ENCODE peak calls at places on chromosomes 3 and 15, in four cellular contexts. C is K562, E is GM12878, G is HepG2. J is an unnamed sample.

GRCh38 chr3:143814358-143814968 is 33.8 kb downstream of the SLC9A9 start:
- DNase-seq in C (no peak), G (no peak), E (no peak), J (no peak)

GRCh38 chr3:150096700-150097587 is 126.2 kb upstream of the PFN2 start:
- DNase-seq in G (no peak), E (no peak), C (no peak), J (no peak)

GRCh38 chr3:195068045-195068444 is 202.9 kb downstream of the XXYLT1 start:
- DNase-seq in C (no peak), G (no peak), E (no peak), J (no peak)

GRCh38 chr3:128033102-128033501 is 19.1 kb upstream of the SEC61A1 start:
- DNase-seq in G (no peak), E (no peak), C (no peak), J (no peak)

GRCh38 chr15:54082836-54083492 is 104.7 kb downstream of the UNC13C start:
- DNase-seq in C (peak; percentile 21), G (peak; percentile 9), E (no peak), J (no peak)

GRCh38 chr3:178246004-178246403 is 290.2 kb upstream of the KCNMB2 start:
- DNase-seq in C (no peak), E (no peak), G (no peak), J (no peak)

GRCh38 chr15:96181217-96181616 is 149.3 kb upstream of the NR2F2 start:
- DNase-seq in G (no peak), C (no peak), E (no peak), J (no peak)

GRCh38 chr15:99211926-99212325 is 37.5 kb downstream of the TTC23 start:
- DNase-seq in E (no peak), G (no peak), C (no peak), J (no peak)

GRCh38 chr3:70392227-70392626 is 79.8 kb upstream of the MDFIC2 start:
- DNase-seq in C (no peak), E (no peak), G (no peak), J (no peak)

GRCh38 chr3:186506846-186507245 is 37.3 kb downstream of the CRYGS start:
- DNase-seq in G (no peak), E (no peak), C (no peak), J (no peak)

GRCh38 chr3:88005066-88005465 is 53.7 kb downstream of the CGGBP1 start:
- DNase-seq in C (peak; percentile 15), G (no peak), E (no peak), J (peak; percentile 49)

GRCh38 chr3:48881652-48882114 is 17.0 kb downstream of the SLC25A20 start:
- DNase-seq in E (no peak), G (no peak), C (no peak), J (no peak)

GRCh38 chr3:158097571-158098553 is 8.4 kb downstream of the SHOX2 start:
- DNase-seq in G (peak; percentile 76), E (peak; percentile 54), C (no peak), J (peak; percentile 94)

GRCh38 chr3:52147804-52148203 is 6.4 kb downstream of the POC1A start:
- DNase-seq in C (no peak), E (no peak), G (no peak), J (no peak)

GRCh38 chr15:84749111-84749991 is 959 bp downstream of the ZNF592 start:
- DNase-seq in G (peak; percentile 56), E (no peak), C (peak; percentile 51), J (no peak)

GRCh38 chr3:126077754-126078153 is 6.2 kb downstream of the SLC41A3 start:
- DNase-seq in G (no peak), C (no peak), E (no peak), J (no peak)

GRCh38 chr3:126784254-126784653 is 80.2 kb downstream of the CHCHD6 start:
- DNase-seq in C (no peak), E (no peak), G (no peak), J (no peak)

GRCh38 chr3:24583004-24583403 is 88.4 kb upstream of the THRB start:
- DNase-seq in G (peak; percentile 30), C (peak; percentile 33), E (no peak), J (no peak)

GRCh38 chr3:74850381-74850780 is 235.9 kb upstream of the CNTN3 start:
- DNase-seq in E (no peak), C (no peak), G (no peak), J (no peak)

GRCh38 chr3:55903680-55904079 is 416.6 kb upstream of the WNT5A start:
- DNase-seq in E (no peak), C (no peak), G (no peak), J (no peak)

GRCh38 chr15:99635794-99636193 is 70.0 kb downstream of the MEF2A start:
- DNase-seq in G (no peak), C (no peak), E (peak; percentile 7), J (no peak)

GRCh38 chr3:52233108-52233591 is 5.8 kb downstream of the TWF2 start:
- DNase-seq in E (no peak), C (no peak), G (no peak), J (no peak)

GRCh38 chr3:127722928-127723603 is 50.3 kb downstream of the ABTB1 start:
- DNase-seq in C (no peak), E (no peak), G (no peak), J (no peak)

GRCh38 chr3:106805625-106806024 is 571.6 kb upstream of the CCDC54 start:
- DNase-seq in C (no peak), G (no peak), E (no peak), J (no peak)

GRCh38 chr3:170726976-170727661 is 141.2 kb upstream of the SLC7A14 start:
- DNase-seq in C (peak; percentile 67), G (no peak), E (no peak), J (peak; percentile 42)

GRCh38 chr15:85615930-85616329 is 178.8 kb downstream of the KLHL25 start:
- DNase-seq in C (peak; percentile 13), G (peak; percentile 43), E (no peak), J (peak; percentile 50)

GRCh38 chr3:190506271-190506670 is 7.6 kb upstream of the IL1RAP start:
- DNase-seq in C (no peak), G (no peak), E (no peak), J (no peak)

GRCh38 chr3:187069857-187070516 is 69.3 kb downstream of the RPL39L start:
- DNase-seq in E (no peak), C (no peak), G (no peak), J (no peak)

GRCh38 chr3:164550857-164551256 is 527.4 kb downstream of the SI start:
- DNase-seq in C (no peak), E (no peak), G (no peak), J (no peak)

GRCh38 chr3:19573644-19574043 is 360.4 kb downstream of the EFHB start:
- DNase-seq in C (no peak), E (no peak), G (no peak), J (no peak)

GRCh38 chr15:70605606-70606410 is 157.6 kb downstream of the UACA start:
- DNase-seq in G (peak; percentile 42), C (no peak), E (no peak), J (no peak)

GRCh38 chr3:46705022-46705530 is 3.9 kb downstream of the TMIE start:
- DNase-seq in G (peak; percentile 63), E (peak; percentile 19), C (peak; percentile 77), J (peak; percentile 51)

GRCh38 chr3:184177331-184177731 is 2.7 kb downstream of the AP2M1 start:
- DNase-seq in G (no peak), E (no peak), C (no peak), J (no peak)

DNA sequence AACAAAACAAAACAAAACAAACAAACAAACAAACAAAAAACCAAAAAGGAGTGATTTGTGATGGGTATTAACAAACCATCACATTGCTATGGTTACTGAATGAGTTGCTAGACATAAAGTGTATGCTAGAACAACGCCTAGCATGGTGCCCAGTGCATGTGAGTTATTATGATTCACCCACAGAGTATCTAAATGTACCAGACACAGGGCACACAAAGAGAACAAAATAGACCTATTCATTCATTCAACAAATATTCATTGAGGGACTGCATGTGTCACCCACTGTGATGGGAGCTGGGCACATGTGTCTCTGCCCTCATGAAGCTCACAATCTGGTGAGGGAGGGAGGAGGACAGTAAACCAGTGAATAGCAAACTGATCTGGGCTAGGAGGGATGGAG is 11.6 kb upstream of the ACAN start:
- DNase-seq in C (no peak), E (no peak), G (no peak), J (no peak)
- TF ChIP-seq POLR2AphosphoS2 in C (no peak), E (no peak), G (no peak), J (no peak)

GRCh38 chr3:142586803-142587406 is 8.4 kb upstream of the ATR start:
- DNase-seq in G (peak; percentile 85), C (peak; percentile 64), E (no peak), J (peak; percentile 84)

DNA sequence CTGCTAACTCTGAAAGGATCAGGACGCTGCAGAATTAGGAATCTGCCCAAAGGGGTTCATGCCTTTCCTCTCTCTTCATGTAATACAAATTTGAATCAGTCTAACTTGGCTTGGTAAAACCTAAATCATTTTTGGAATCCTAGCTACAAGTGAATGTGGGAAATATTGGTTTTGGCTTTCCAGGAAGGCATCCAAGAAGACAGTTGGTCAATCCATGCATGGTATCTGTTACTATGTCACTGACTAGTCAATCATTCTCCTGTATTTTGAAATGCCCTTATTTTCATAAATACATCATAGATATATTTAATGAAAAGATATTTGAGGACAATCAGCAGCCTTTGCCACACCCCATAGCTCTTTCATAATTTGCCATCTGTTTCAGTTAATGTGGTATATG is 7.5 kb upstream of the PLS1 start:
- DNase-seq in G (no peak), C (no peak), E (no peak), J (no peak)
- TF ChIP-seq RFX5 in G (no peak), C (no peak), E (no peak), J (no peak)

DNA sequence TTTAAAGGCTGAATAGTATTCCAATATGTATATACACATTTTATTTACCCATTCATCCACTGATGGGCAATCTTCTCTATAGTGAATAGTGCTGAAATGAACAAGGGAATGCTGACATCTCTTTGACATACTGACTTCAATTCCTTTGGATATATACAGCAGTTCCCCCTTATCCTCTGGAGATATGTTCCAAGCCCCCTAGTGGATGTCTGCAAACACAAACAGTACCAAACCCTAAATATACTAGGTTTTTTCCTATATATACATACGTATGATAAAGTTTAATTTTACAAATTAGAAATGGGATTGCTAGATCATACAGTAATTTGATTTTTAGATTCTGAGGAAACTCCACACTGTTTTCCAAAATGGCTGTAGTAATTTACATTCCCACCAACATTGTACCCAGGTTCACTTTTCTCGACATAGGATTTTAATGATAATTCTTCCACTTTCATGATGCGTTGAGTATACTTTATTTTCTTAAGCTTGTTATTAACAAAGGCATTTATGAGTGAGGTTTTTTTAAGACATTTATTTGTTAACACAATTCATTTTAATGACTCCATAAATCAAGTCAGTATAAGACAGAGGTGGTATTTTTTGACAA is 38.2 kb downstream of the VPS13C start:
- DNase-seq in G (peak; percentile 15), E (no peak), C (no peak), J (peak; percentile 23)
- TF ChIP-seq POLR2AphosphoS2 in G (no peak), E (no peak), C (no peak), J (no peak)

GRCh38 chr15:61467823-61468222 is 238.7 kb upstream of the RORA start:
- DNase-seq in E (no peak), C (no peak), G (no peak), J (no peak)
- TF ChIP-seq RFX5 in E (no peak), C (no peak), G (no peak), J (no peak)

GRCh38 chr3:12965999-12966846 is 107.0 kb downstream of the IQSEC1 start:
- DNase-seq in C (no peak), E (no peak), G (no peak), J (no peak)
- TF ChIP-seq POLR2AphosphoS2 in C (no peak), E (no peak), G (no peak), J (no peak)

J was measured in A549.